ENCODE peak calls at places on chromosomes 6 and 20, in nine cellular contexts. V, M, L, Y, T, H, N, P and A are unnamed samples.

GRCh38 chr6:14039038-14039437 is 78.5 kb upstream of the CD83 start:
- DNase-seq in T (no peak), V (no peak), H (no peak), M (no peak), N (no peak), L (no peak), P (no peak), Y (no peak), A (no peak)

GRCh38 chr6:156557269-156557885 is 219.8 kb upstream of the ARID1B start:
- DNase-seq in T (no peak), V (no peak), Y (no peak), H (peak), N (peak), M (no peak), L (peak), P (peak), A (no peak)

GRCh38 chr6:107561325-107561724 is 71.4 kb downstream of the SOBP start:
- DNase-seq in L (no peak), H (peak), M (no peak), N (no peak), T (no peak), Y (no peak), V (no peak), P (peak), A (no peak)

GRCh38 chr20:40326794-40327193 is 362.2 kb downstream of the MAFB start:
- DNase-seq in T (no peak), H (no peak), M (no peak), L (no peak), Y (no peak), P (no peak), N (no peak), V (no peak), A (no peak)

GRCh38 chr6:43278524-43279078 is 19.5 kb upstream of the SLC22A7 start:
- DNase-seq in P (no peak), T (no peak), Y (no peak), V (no peak), N (no peak), L (no peak), H (no peak), M (no peak), A (no peak)

GRCh38 chr6:131082335-131082734 is 19.3 kb upstream of the EPB41L2 start:
- DNase-seq in N (no peak), L (no peak), M (no peak), V (no peak), H (no peak), Y (no peak), T (no peak), P (no peak), A (no peak)

GRCh38 chr20:54177378-54177777 is 3.6 kb upstream of the CYP24A1 start:
- DNase-seq in T (no peak), V (no peak), Y (no peak), N (no peak), P (no peak), L (no peak), H (no peak), M (no peak), A (no peak)

GRCh38 chr6:40299666-40300065 is 287.5 kb downstream of the LRFN2 start:
- DNase-seq in V (no peak), T (no peak), L (no peak), N (no peak), M (no peak), Y (no peak), H (no peak), P (no peak), A (no peak)

GRCh38 chr6:156359912-156360311 is 417.3 kb upstream of the ARID1B start:
- DNase-seq in H (peak), N (no peak), V (no peak), Y (no peak), M (no peak), P (no peak), T (no peak), L (peak), A (no peak)

GRCh38 chr6:44222987-44223470 is 366 bp upstream of the SLC29A1 start:
- DNase-seq in V (no peak), N (peak), H (peak), L (no peak), P (no peak), Y (peak), M (no peak), T (no peak), A (no peak)

GRCh38 chr20:51138576-51138975 is 115.7 kb upstream of the KCNG1 start:
- DNase-seq in V (no peak), N (no peak), M (no peak), L (no peak), Y (no peak), P (no peak), H (no peak), T (no peak), A (no peak)

GRCh38 chr6:35275861-35276260 is 16.3 kb downstream of the ZNF76 start:
- DNase-seq in T (no peak), N (no peak), Y (no peak), P (no peak), V (no peak), L (no peak), H (no peak), M (no peak), A (no peak)

GRCh38 chr6:12648171-12648570 is 68.4 kb upstream of the PHACTR1 start:
- DNase-seq in L (no peak), N (no peak), H (no peak), Y (no peak), P (no peak), T (no peak), V (no peak), M (no peak), A (no peak)

GRCh38 chr6:15715060-15715459 is 52.2 kb upstream of the DTNBP1 start:
- DNase-seq in L (no peak), P (no peak), Y (peak), M (no peak), T (no peak), V (no peak), H (no peak), N (no peak), A (no peak)

GRCh38 chr6:11744753-11745152 is 33.9 kb downstream of the ADTRP start:
- DNase-seq in L (no peak), H (no peak), Y (no peak), V (no peak), T (no peak), M (no peak), N (peak), P (peak), A (no peak)

GRCh38 chr6:125904871-125905270 is 51.7 kb upstream of the HINT3 start:
- DNase-seq in P (no peak), H (no peak), T (no peak), V (no peak), M (no peak), N (no peak), L (no peak), Y (peak), A (peak)

GRCh38 chr20:45972500-45973183 is 639 bp upstream of the ZNF335 start:
- DNase-seq in V (no peak), Y (peak), P (no peak), T (no peak), H (peak), N (no peak), M (peak), L (peak), A (no peak)